ENCODE peak calls at places on chromosomes 3 and 15, in five cellular contexts. One of them, this sample, is unnamed.

GRCh38 chr3:14793126-14793857 is 25.5 kb upstream of the FGD5 start:
- DNase-seq in activated T-helper 1 cell treated with Interleukin-2 at 50 U/mL for 16 hours: no peak
- DNase-seq in LoVo: no peak
- DNase-seq in activated gamma-delta T cell treated with anti-CD3 and anti-CD28 coated beads, Interleukin-2, amount 50 U/mL, for 16 hours: no peak
- DNase-seq in Caco-2: no peak
- DNase-seq in this sample: no peak

GRCh38 chr3:133840055-133840737 is 34.6 kb downstream of the SRPRB start:
- DNase-seq in Caco-2: no peak
- DNase-seq in activated gamma-delta T cell treated with anti-CD3 and anti-CD28 coated beads, Interleukin-2, amount 50 U/mL, for 16 hours: no peak
- DNase-seq in activated T-helper 1 cell treated with Interleukin-2 at 50 U/mL for 16 hours: no peak
- DNase-seq in LoVo: no peak
- DNase-seq in this sample: no peak

GRCh38 chr3:46527239-46527638 is 29.5 kb downstream of the RTP3 start:
- DNase-seq in activated gamma-delta T cell treated with anti-CD3 and anti-CD28 coated beads, Interleukin-2, amount 50 U/mL, for 16 hours: no peak
- DNase-seq in LoVo: peak; percentile 11
- DNase-seq in Caco-2: no peak
- DNase-seq in activated T-helper 1 cell treated with Interleukin-2 at 50 U/mL for 16 hours: no peak
- DNase-seq in this sample: no peak

GRCh38 chr3:48215466-48215865 is 7.8 kb upstream of the CAMP start:
- DNase-seq in Caco-2: no peak
- DNase-seq in activated gamma-delta T cell treated with anti-CD3 and anti-CD28 coated beads, Interleukin-2, amount 50 U/mL, for 16 hours: no peak
- DNase-seq in LoVo: no peak
- DNase-seq in activated T-helper 1 cell treated with Interleukin-2 at 50 U/mL for 16 hours: no peak
- DNase-seq in this sample: no peak

GRCh38 chr3:123067689-123068226 is 933 bp downstream of the PDIA5 start:
- DNase-seq in activated T-helper 1 cell treated with Interleukin-2 at 50 U/mL for 16 hours: no peak
- DNase-seq in activated gamma-delta T cell treated with anti-CD3 and anti-CD28 coated beads, Interleukin-2, amount 50 U/mL, for 16 hours: no peak
- DNase-seq in LoVo: peak; percentile 2
- DNase-seq in Caco-2: no peak
- DNase-seq in this sample: peak; percentile 14

GRCh38 chr15:70318996-70319465 is 221.3 kb upstream of the TLE3 start:
- DNase-seq in LoVo: no peak
- DNase-seq in Caco-2: no peak
- DNase-seq in activated T-helper 1 cell treated with Interleukin-2 at 50 U/mL for 16 hours: no peak
- DNase-seq in activated gamma-delta T cell treated with anti-CD3 and anti-CD28 coated beads, Interleukin-2, amount 50 U/mL, for 16 hours: no peak
- DNase-seq in this sample: no peak

GRCh38 chr15:70154440-70155347 is 57.0 kb upstream of the TLE3 start:
- DNase-seq in activated gamma-delta T cell treated with anti-CD3 and anti-CD28 coated beads, Interleukin-2, amount 50 U/mL, for 16 hours: no peak
- DNase-seq in LoVo: no peak
- DNase-seq in activated T-helper 1 cell treated with Interleukin-2 at 50 U/mL for 16 hours: no peak
- DNase-seq in Caco-2: peak; percentile 64
- DNase-seq in this sample: no peak

GRCh38 chr3:50237133-50237651 is 1.2 kb downstream of the GNAI2 start:
- DNase-seq in activated gamma-delta T cell treated with anti-CD3 and anti-CD28 coated beads, Interleukin-2, amount 50 U/mL, for 16 hours: no peak
- DNase-seq in Caco-2: no peak
- DNase-seq in LoVo: no peak
- DNase-seq in activated T-helper 1 cell treated with Interleukin-2 at 50 U/mL for 16 hours: no peak
- DNase-seq in this sample: no peak

GRCh38 chr3:194198938-194199337 is 63.0 kb downstream of the HES1 start:
- DNase-seq in LoVo: no peak
- DNase-seq in activated T-helper 1 cell treated with Interleukin-2 at 50 U/mL for 16 hours: no peak
- DNase-seq in activated gamma-delta T cell treated with anti-CD3 and anti-CD28 coated beads, Interleukin-2, amount 50 U/mL, for 16 hours: no peak
- DNase-seq in Caco-2: no peak
- DNase-seq in this sample: no peak

GRCh38 chr3:54040476-54040875 is 81.9 kb upstream of the CACNA2D3 start:
- DNase-seq in LoVo: no peak
- DNase-seq in activated T-helper 1 cell treated with Interleukin-2 at 50 U/mL for 16 hours: no peak
- DNase-seq in activated gamma-delta T cell treated with anti-CD3 and anti-CD28 coated beads, Interleukin-2, amount 50 U/mL, for 16 hours: no peak
- DNase-seq in Caco-2: no peak
- DNase-seq in this sample: no peak

GRCh38 chr3:188624384-188624783 is 470.4 kb downstream of the LPP start:
- DNase-seq in activated gamma-delta T cell treated with anti-CD3 and anti-CD28 coated beads, Interleukin-2, amount 50 U/mL, for 16 hours: no peak
- DNase-seq in activated T-helper 1 cell treated with Interleukin-2 at 50 U/mL for 16 hours: no peak
- DNase-seq in Caco-2: no peak
- DNase-seq in LoVo: no peak
- DNase-seq in this sample: no peak

GRCh38 chr15:42364529-42364928 is 5.2 kb downstream of the CAPN3 start:
- DNase-seq in activated gamma-delta T cell treated with anti-CD3 and anti-CD28 coated beads, Interleukin-2, amount 50 U/mL, for 16 hours: no peak
- DNase-seq in activated T-helper 1 cell treated with Interleukin-2 at 50 U/mL for 16 hours: no peak
- DNase-seq in LoVo: no peak
- DNase-seq in Caco-2: no peak
- DNase-seq in this sample: no peak

GRCh38 chr3:67113802-67114407 is 115.8 kb downstream of the KBTBD8 start:
- DNase-seq in activated T-helper 1 cell treated with Interleukin-2 at 50 U/mL for 16 hours: peak; percentile 51
- DNase-seq in activated gamma-delta T cell treated with anti-CD3 and anti-CD28 coated beads, Interleukin-2, amount 50 U/mL, for 16 hours: peak; percentile 65
- DNase-seq in LoVo: peak; percentile 74
- DNase-seq in Caco-2: peak; percentile 81
- DNase-seq in this sample: peak; percentile 64